ENCODE peak calls at places on chromosome 12, in four cellular contexts. One of them, this sample, is unnamed.

GRCh38 chr12:60168441-60168840 is 572.6 kb downstream of the SLC16A7 start:
- DNase-seq in anterior cingulate cortex: no peak
- DNase-seq in amniotic stem cell: no peak
- DNase-seq in cardiac muscle cell: no peak
- DNase-seq in this sample: no peak

GRCh38 chr12:12786716-12787601 is 1.5 kb downstream of the APOLD1 start:
- DNase-seq in anterior cingulate cortex: peak; percentile 70
- DNase-seq in amniotic stem cell: peak; percentile 24
- DNase-seq in cardiac muscle cell: peak; percentile 85
- DNase-seq in this sample: peak; percentile 89

GRCh38 chr12:116060765-116061164 is 216.7 kb downstream of the MED13L start:
- DNase-seq in anterior cingulate cortex: no peak
- DNase-seq in amniotic stem cell: no peak
- DNase-seq in cardiac muscle cell: no peak
- DNase-seq in this sample: peak; percentile 57

GRCh38 chr12:104080764-104081163 is 16.4 kb downstream of the HCFC2 start:
- DNase-seq in anterior cingulate cortex: no peak
- DNase-seq in amniotic stem cell: no peak
- DNase-seq in cardiac muscle cell: no peak
- DNase-seq in this sample: no peak

GRCh38 chr12:100758083-100758482 is 36.5 kb upstream of the ANO4 start:
- DNase-seq in anterior cingulate cortex: no peak
- DNase-seq in amniotic stem cell: no peak
- DNase-seq in cardiac muscle cell: no peak
- DNase-seq in this sample: no peak

GRCh38 chr12:124852329-124852831 is 11.3 kb downstream of the SCARB1 start:
- DNase-seq in anterior cingulate cortex: no peak
- DNase-seq in amniotic stem cell: no peak
- DNase-seq in cardiac muscle cell: no peak
- DNase-seq in this sample: peak; percentile 32

GRCh38 chr12:32444895-32445294 is 45.5 kb downstream of the FGD4 start:
- DNase-seq in anterior cingulate cortex: no peak
- DNase-seq in amniotic stem cell: no peak
- DNase-seq in cardiac muscle cell: peak; percentile 68
- DNase-seq in this sample: no peak

GRCh38 chr12:57771873-57772428 is at the start of gene METTL1:
- DNase-seq in anterior cingulate cortex: peak; percentile 94
- DNase-seq in amniotic stem cell: peak; percentile 94
- DNase-seq in cardiac muscle cell: peak; percentile 96
- DNase-seq in this sample: peak; percentile 98

GRCh38 chr12:99043319-99043914 is 398.3 kb downstream of the APAF1 start:
- DNase-seq in anterior cingulate cortex: no peak
- DNase-seq in amniotic stem cell: peak; percentile 2
- DNase-seq in cardiac muscle cell: peak; percentile 74
- DNase-seq in this sample: peak; percentile 46

GRCh38 chr12:53343978-53344377 is 7.8 kb upstream of the SP7 start:
- DNase-seq in anterior cingulate cortex: no peak
- DNase-seq in amniotic stem cell: no peak
- DNase-seq in cardiac muscle cell: no peak
- DNase-seq in this sample: no peak

GRCh38 chr12:10372534-10372931 is 17.3 kb downstream of the KLRK1 start:
- DNase-seq in anterior cingulate cortex: no peak
- DNase-seq in amniotic stem cell: no peak
- DNase-seq in cardiac muscle cell: no peak
- DNase-seq in this sample: no peak

GRCh38 chr12:52125499-52125900 is 46.0 kb downstream of the SMIM41 start:
- DNase-seq in anterior cingulate cortex: no peak
- DNase-seq in amniotic stem cell: no peak
- DNase-seq in cardiac muscle cell: no peak
- DNase-seq in this sample: no peak

GRCh38 chr12:22627351-22627750 is 2.4 kb downstream of the ETNK1 start:
- DNase-seq in anterior cingulate cortex: no peak
- DNase-seq in amniotic stem cell: no peak
- DNase-seq in cardiac muscle cell: no peak
- DNase-seq in this sample: peak; percentile 38

GRCh38 chr12:89472508-89472907 is 52.1 kb downstream of the GALNT4 start:
- DNase-seq in anterior cingulate cortex: no peak
- DNase-seq in amniotic stem cell: no peak
- DNase-seq in cardiac muscle cell: no peak
- DNase-seq in this sample: no peak

GRCh38 chr12:132460571-132460970 is 29.4 kb upstream of the FBRSL1 start:
- DNase-seq in anterior cingulate cortex: no peak
- DNase-seq in amniotic stem cell: no peak
- DNase-seq in cardiac muscle cell: no peak
- DNase-seq in this sample: no peak

GRCh38 chr12:124032265-124032886 is 59.4 kb downstream of the ZNF664 start:
- DNase-seq in anterior cingulate cortex: no peak
- DNase-seq in amniotic stem cell: peak; percentile 70
- DNase-seq in cardiac muscle cell: peak; percentile 71
- DNase-seq in this sample: peak; percentile 38

GRCh38 chr12:112828534-112828933 is 37.0 kb downstream of the RPH3A start:
- DNase-seq in anterior cingulate cortex: no peak
- DNase-seq in amniotic stem cell: no peak
- DNase-seq in cardiac muscle cell: no peak
- DNase-seq in this sample: no peak

GRCh38 chr12:46771268-46771837 is 54.4 kb downstream of the SLC38A4 start:
- DNase-seq in anterior cingulate cortex: no peak
- DNase-seq in amniotic stem cell: no peak
- DNase-seq in cardiac muscle cell: peak; percentile 11
- DNase-seq in this sample: no peak

GRCh38 chr12:71415336-71416231 is 24.0 kb upstream of the LGR5 start:
- DNase-seq in anterior cingulate cortex: no peak
- DNase-seq in amniotic stem cell: peak; percentile 43
- DNase-seq in cardiac muscle cell: peak; percentile 73
- DNase-seq in this sample: peak; percentile 70

GRCh38 chr12:130214686-130215370 is 52.6 kb downstream of the FZD10 start:
- DNase-seq in anterior cingulate cortex: no peak
- DNase-seq in amniotic stem cell: no peak
- DNase-seq in cardiac muscle cell: no peak
- DNase-seq in this sample: no peak

GRCh38 chr12:23684121-23684520 is 265.3 kb downstream of the SOX5 start:
- DNase-seq in anterior cingulate cortex: no peak
- DNase-seq in amniotic stem cell: no peak
- DNase-seq in cardiac muscle cell: no peak
- DNase-seq in this sample: no peak

GRCh38 chr12:53695148-53696138 is 19.6 kb upstream of the ATP5MC2 start:
- DNase-seq in anterior cingulate cortex: no peak
- DNase-seq in amniotic stem cell: peak; percentile 38
- DNase-seq in cardiac muscle cell: peak; percentile 38
- DNase-seq in this sample: no peak

GRCh38 chr12:20007331-20007730 is 361.0 kb upstream of the PDE3A start:
- DNase-seq in anterior cingulate cortex: no peak
- DNase-seq in amniotic stem cell: peak; percentile 73
- DNase-seq in cardiac muscle cell: no peak
- DNase-seq in this sample: no peak

GRCh38 chr12:119156401-119156800 is 22.3 kb upstream of the HSPB8 start:
- DNase-seq in anterior cingulate cortex: no peak
- DNase-seq in amniotic stem cell: no peak
- DNase-seq in cardiac muscle cell: no peak
- DNase-seq in this sample: no peak

GRCh38 chr12:70663838-70664237 is 26.6 kb upstream of the PTPRB start:
- DNase-seq in anterior cingulate cortex: no peak
- DNase-seq in amniotic stem cell: no peak
- DNase-seq in cardiac muscle cell: no peak
- DNase-seq in this sample: no peak

GRCh38 chr12:52148541-52149181 is 43.2 kb downstream of the KRT80 start:
- DNase-seq in anterior cingulate cortex: no peak
- DNase-seq in amniotic stem cell: no peak
- DNase-seq in cardiac muscle cell: no peak
- DNase-seq in this sample: peak; percentile 39

GRCh38 chr12:52657305-52657902 is 5.4 kb upstream of the KRT2 start:
- DNase-seq in anterior cingulate cortex: no peak
- DNase-seq in amniotic stem cell: no peak
- DNase-seq in cardiac muscle cell: no peak
- DNase-seq in this sample: no peak

GRCh38 chr12:112121780-112122565 is 3.4 kb upstream of the TRAFD1 start:
- DNase-seq in anterior cingulate cortex: peak; percentile 38
- DNase-seq in amniotic stem cell: no peak
- DNase-seq in cardiac muscle cell: peak; percentile 30
- DNase-seq in this sample: no peak

GRCh38 chr12:105659355-105660075 is 329.0 kb downstream of the C12orf75 start:
- DNase-seq in anterior cingulate cortex: no peak
- DNase-seq in amniotic stem cell: no peak
- DNase-seq in cardiac muscle cell: no peak
- DNase-seq in this sample: no peak

GRCh38 chr12:49698619-49699545 is 8.3 kb downstream of the FMNL3 start:
- DNase-seq in anterior cingulate cortex: no peak
- DNase-seq in amniotic stem cell: no peak
- DNase-seq in cardiac muscle cell: peak; percentile 42
- DNase-seq in this sample: no peak

GRCh38 chr12:33427071-33427470 is 12.5 kb downstream of the SYT10 start:
- DNase-seq in anterior cingulate cortex: no peak
- DNase-seq in amniotic stem cell: no peak
- DNase-seq in cardiac muscle cell: peak; percentile 53
- DNase-seq in this sample: peak; percentile 34

This sample was measured in erythroblast.